ENCODE peak calls at places on chromosomes 5 and 9, in six cellular contexts. One of them, this sample, is unnamed.

GRCh38 chr5:139696894-139697658 is 48.9 kb downstream of the CXXC5 start:
- DNase-seq in cardiac muscle cell: peak; percentile 87
- DNase-seq in tibial nerve: peak; percentile 66
- DNase-seq in uterus: peak; percentile 82
- DNase-seq in kidney tubule cell: peak; percentile 97
- DNase-seq in nephron progenitor cell: peak; percentile 73
- DNase-seq in this sample: no peak

GRCh38 chr5:97644206-97644605 is 461.2 kb upstream of the RIOK2 start:
- DNase-seq in cardiac muscle cell: no peak
- DNase-seq in uterus: no peak
- DNase-seq in nephron progenitor cell: no peak
- DNase-seq in kidney tubule cell: no peak
- DNase-seq in tibial nerve: no peak
- DNase-seq in this sample: no peak

GRCh38 chr5:29367176-29367833 is 1826.2 kb upstream of the CDH6 start:
- DNase-seq in tibial nerve: no peak
- DNase-seq in cardiac muscle cell: no peak
- DNase-seq in kidney tubule cell: no peak
- DNase-seq in uterus: no peak
- DNase-seq in nephron progenitor cell: no peak
- DNase-seq in this sample: no peak

GRCh38 chr5:64654184-64654938 is 35.9 kb upstream of the SHISAL2B start:
- DNase-seq in cardiac muscle cell: no peak
- DNase-seq in kidney tubule cell: no peak
- DNase-seq in uterus: no peak
- DNase-seq in tibial nerve: no peak
- DNase-seq in nephron progenitor cell: no peak
- DNase-seq in this sample: no peak

GRCh38 chr5:170743876-170744212 is 39.7 kb upstream of the GABRP start:
- DNase-seq in nephron progenitor cell: no peak
- DNase-seq in uterus: no peak
- DNase-seq in kidney tubule cell: no peak
- DNase-seq in cardiac muscle cell: no peak
- DNase-seq in tibial nerve: no peak
- DNase-seq in this sample: no peak

GRCh38 chr5:101424530-101425175 is 521.6 kb upstream of the ST8SIA4 start:
- DNase-seq in cardiac muscle cell: peak; percentile 2
- DNase-seq in uterus: no peak
- DNase-seq in nephron progenitor cell: no peak
- DNase-seq in kidney tubule cell: peak; percentile 79
- DNase-seq in tibial nerve: no peak
- DNase-seq in this sample: no peak

GRCh38 chr5:71591100-71591499 is 4.0 kb downstream of the MCCC2 start:
- DNase-seq in nephron progenitor cell: no peak
- DNase-seq in tibial nerve: no peak
- DNase-seq in uterus: no peak
- DNase-seq in cardiac muscle cell: no peak
- DNase-seq in kidney tubule cell: no peak
- DNase-seq in this sample: no peak

GRCh38 chr5:83608122-83608521 is 112.5 kb downstream of the HAPLN1 start:
- DNase-seq in uterus: no peak
- DNase-seq in kidney tubule cell: peak; percentile 52
- DNase-seq in cardiac muscle cell: peak; percentile 73
- DNase-seq in nephron progenitor cell: peak; percentile 58
- DNase-seq in tibial nerve: peak; percentile 12
- DNase-seq in this sample: no peak

GRCh38 chr5:68528877-68529276 is 313.3 kb downstream of the PIK3R1 start:
- DNase-seq in nephron progenitor cell: no peak
- DNase-seq in tibial nerve: no peak
- DNase-seq in cardiac muscle cell: no peak
- DNase-seq in uterus: no peak
- DNase-seq in kidney tubule cell: peak; percentile 69
- DNase-seq in this sample: no peak

GRCh38 chr5:153824909-153825308 is 213.8 kb downstream of the FAM114A2 start:
- DNase-seq in nephron progenitor cell: no peak
- DNase-seq in uterus: no peak
- DNase-seq in kidney tubule cell: no peak
- DNase-seq in tibial nerve: no peak
- DNase-seq in cardiac muscle cell: no peak
- DNase-seq in this sample: no peak

GRCh38 chr9:19471737-19472648 is 63.2 kb downstream of the ACER2 start:
- DNase-seq in cardiac muscle cell: peak; percentile 73
- DNase-seq in kidney tubule cell: peak; percentile 74
- DNase-seq in nephron progenitor cell: peak; percentile 77
- DNase-seq in tibial nerve: peak; percentile 25
- DNase-seq in uterus: peak; percentile 40
- DNase-seq in this sample: no peak

GRCh38 chr5:139571966-139572365 is 10.8 kb downstream of the UBE2D2 start:
- DNase-seq in cardiac muscle cell: no peak
- DNase-seq in tibial nerve: no peak
- DNase-seq in uterus: no peak
- DNase-seq in nephron progenitor cell: no peak
- DNase-seq in kidney tubule cell: no peak
- DNase-seq in this sample: no peak

GRCh38 chr9:91589101-91589553 is 165.5 kb upstream of the NFIL3 start:
- DNase-seq in nephron progenitor cell: no peak
- DNase-seq in tibial nerve: peak; percentile 11
- DNase-seq in uterus: peak; percentile 83
- DNase-seq in kidney tubule cell: peak; percentile 37
- DNase-seq in cardiac muscle cell: peak; percentile 94
- DNase-seq in this sample: no peak

GRCh38 chr5:114018178-114018577 is 343.7 kb upstream of the KCNN2 start:
- DNase-seq in tibial nerve: no peak
- DNase-seq in nephron progenitor cell: no peak
- DNase-seq in cardiac muscle cell: no peak
- DNase-seq in uterus: no peak
- DNase-seq in kidney tubule cell: no peak
- DNase-seq in this sample: no peak

GRCh38 chr9:129726322-129727160 is 26.3 kb downstream of the PTGES start:
- DNase-seq in nephron progenitor cell: peak; percentile 76
- DNase-seq in uterus: peak; percentile 54
- DNase-seq in cardiac muscle cell: peak; percentile 95
- DNase-seq in kidney tubule cell: peak; percentile 59
- DNase-seq in tibial nerve: peak; percentile 75
- DNase-seq in this sample: no peak

This sample was measured in RWPE2.